ENCODE peak calls at places on chromosomes 3 and 15, in five cellular contexts. O, V, G, H and T are unnamed samples.

GRCh38 chr3:17432237-17432636 is 310.2 kb downstream of the TBC1D5 start:
- DNase-seq in O (no peak), V (peak), G (no peak), H (no peak), T (no peak)

GRCh38 chr3:47156418-47156817 is 7.5 kb downstream of the SETD2 start:
- DNase-seq in O (no peak), V (no peak), G (no peak), H (no peak), T (no peak)

GRCh38 chr3:107963581-107963980 is 127.2 kb downstream of the CD47 start:
- DNase-seq in O (no peak), V (peak), G (no peak), H (no peak), T (no peak)

GRCh38 chr3:78035020-78035660 is 995.2 kb downstream of the ROBO2 start:
- DNase-seq in O (no peak), V (no peak), G (no peak), H (no peak), T (no peak)

GRCh38 chr15:22915866-22916515 is 64.2 kb downstream of the CYFIP1 start:
- DNase-seq in O (no peak), V (no peak), G (no peak), H (no peak), T (no peak)

GRCh38 chr3:5277612-5278236 is 90.2 kb downstream of the EDEM1 start:
- DNase-seq in O (no peak), V (no peak), G (no peak), H (no peak), T (no peak)

GRCh38 chr15:58026552-58026951 is 39.0 kb downstream of the ALDH1A2 start:
- DNase-seq in O (no peak), V (no peak), G (no peak), H (no peak), T (no peak)

GRCh38 chr3:170560717-170561382 is 25.0 kb downstream of the SLC7A14 start:
- DNase-seq in O (no peak), V (no peak), G (no peak), H (no peak), T (no peak)

GRCh38 chr15:42696626-42697025 is 40.3 kb downstream of the CDAN1 start:
- DNase-seq in O (no peak), V (no peak), G (no peak), H (no peak), T (no peak)

GRCh38 chr3:160213181-160213580 is 12.0 kb upstream of the C3orf80 start:
- DNase-seq in O (no peak), V (no peak), G (no peak), H (no peak), T (no peak)

GRCh38 chr3:38335263-38335662 is 11.3 kb upstream of the XYLB start:
- DNase-seq in O (no peak), V (no peak), G (no peak), H (no peak), T (no peak)

GRCh38 chr15:42820811-42821210 is 83.9 kb upstream of the CDAN1 start:
- DNase-seq in O (no peak), V (no peak), G (no peak), H (no peak), T (no peak)

GRCh38 chr3:46655271-46655670 is 38.2 kb downstream of the ALS2CL start:
- DNase-seq in O (no peak), V (peak), G (no peak), H (no peak), T (no peak)